ENCODE peak calls at places on chromosomes 7 and 10, in six cellular contexts. T is CD8-positive, alpha-beta memory T cell; U is ovary; H is hepatocyte; M is PC-3; P is right lobe of liver. Q is an unnamed sample.

GRCh38 chr10:87656431-87657072 is 3.1 kb upstream of the PAPSS2 start:
- DNase-seq in U (no peak), M (peak; percentile 48), H (peak; percentile 75), T (peak; percentile 31), P (no peak), Q (peak; percentile 30)

GRCh38 chr10:201328-201771 is 66.1 kb downstream of the ZMYND11 start:
- DNase-seq in P (no peak), T (no peak), U (no peak), H (no peak), M (no peak), Q (no peak)

GRCh38 chr7:132865766-132866531 is 215.9 kb downstream of the CHCHD3 start:
- DNase-seq in H (peak; percentile 8), T (no peak), P (no peak), M (peak; percentile 33), U (no peak), Q (peak; percentile 29)

GRCh38 chr10:69734797-69735468 is 66.8 kb upstream of the COL13A1 start:
- DNase-seq in T (no peak), P (no peak), M (no peak), H (no peak), U (no peak), Q (no peak)

GRCh38 chr10:4007771-4008170 is 222.8 kb upstream of the KLF6 start:
- DNase-seq in U (no peak), H (no peak), P (no peak), M (no peak), T (no peak), Q (no peak)

GRCh38 chr7:155230169-155230593 is 67.5 kb upstream of the INSIG1 start:
- DNase-seq in M (peak; percentile 98), P (no peak), U (no peak), H (peak; percentile 51), T (no peak), Q (peak; percentile 19)

GRCh38 chr7:135670179-135670578 is 7.9 kb downstream of the STMP1 start:
- DNase-seq in H (no peak), T (no peak), M (peak; percentile 10), P (no peak), U (no peak), Q (no peak)

GRCh38 chr10:95860486-95861040 is 47.2 kb upstream of the CC2D2B start:
- DNase-seq in T (no peak), U (no peak), M (no peak), P (no peak), H (no peak), Q (no peak)

GRCh38 chr7:33814958-33815735 is 90.2 kb upstream of the BMPER start:
- DNase-seq in P (no peak), H (no peak), M (no peak), T (no peak), U (peak; percentile 15), Q (no peak)

GRCh38 chr10:47164800-47165128 is 135.2 kb upstream of the GDF10 start:
- DNase-seq in U (no peak), P (no peak), M (peak; percentile 50), H (no peak), T (no peak), Q (no peak)

GRCh38 chr10:59177031-59177861 is 803 bp downstream of the PHYHIPL start:
- DNase-seq in T (no peak), P (peak; percentile 49), H (peak; percentile 75), M (peak; percentile 85), U (no peak), Q (no peak)
- H3K4me3 ChIP-seq in T (no peak overlapping the region), P (peak overlapping the region; percentile 62), H (peak overlapping the region; percentile 73), M (no peak overlapping the region), U (peak overlapping the region; percentile 20), Q (peak overlapping the region; percentile 34)

GRCh38 chr10:101290415-101290814 is 61.2 kb upstream of the LBX1 start:
- DNase-seq in M (no peak), U (no peak), T (no peak), P (no peak), H (no peak), Q (no peak)

GRCh38 chr10:101286248-101287046 is 57.2 kb upstream of the LBX1 start:
- DNase-seq in P (no peak), U (no peak), M (no peak), H (no peak), T (no peak), Q (no peak)

GRCh38 chr10:101289541-101289940 is 60.3 kb upstream of the LBX1 start:
- DNase-seq in U (no peak), H (no peak), T (no peak), P (no peak), M (no peak), Q (no peak)

GRCh38 chr10:101287183-101287830 is 58.0 kb upstream of the LBX1 start:
- DNase-seq in M (no peak), H (no peak), U (no peak), P (no peak), T (no peak), Q (no peak)

DNA sequence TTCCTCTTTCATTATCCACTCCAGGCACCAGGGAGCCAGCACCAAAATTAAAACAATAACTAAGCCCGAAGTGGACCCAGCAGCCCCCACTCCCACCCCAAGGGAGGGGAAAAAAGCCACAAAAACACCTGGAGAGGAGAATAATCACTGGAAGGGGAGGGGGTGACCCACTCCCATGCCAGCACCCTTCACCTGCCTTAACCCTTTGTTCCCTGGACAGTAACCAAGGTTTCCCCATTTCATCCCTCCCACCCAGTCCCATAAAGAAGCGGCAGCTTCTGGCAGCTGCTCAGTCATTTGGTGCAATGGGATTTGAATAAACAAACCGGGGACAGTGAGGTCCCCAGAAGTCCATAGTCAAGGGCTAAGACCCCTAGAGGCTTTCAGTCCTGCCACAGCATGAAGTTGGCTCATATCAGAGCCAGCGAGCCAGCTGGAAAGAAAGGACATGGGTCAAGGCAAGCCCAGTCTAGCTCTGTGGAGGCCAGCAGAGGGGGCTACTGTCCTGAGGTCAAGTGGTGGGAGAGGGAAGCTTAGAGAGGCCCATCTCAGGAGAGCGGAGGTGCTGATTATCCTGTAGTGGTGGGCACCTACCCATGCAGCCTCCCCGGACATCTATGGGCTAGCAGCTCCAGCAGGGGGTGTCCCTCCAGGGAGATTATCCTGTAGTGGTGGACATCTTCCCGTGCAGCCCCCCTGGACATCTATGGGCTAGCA is 58.8 kb upstream of the LBX1 start:
- DNase-seq in T (no peak), M (peak; percentile 16), P (no peak), U (no peak), H (no peak), Q (no peak)
- H3K27me3 ChIP-seq in T (peaks cover 71% of the 10 kb centered on the region), M (no peaks in the 10 kb centered on the region), P (peaks cover 3% of the 10 kb centered on the region), U (no peaks in the 10 kb centered on the region), H (peaks cover 93% of the 10 kb centered on the region), Q (peaks cover 16% of the 10 kb centered on the region)

GRCh38 chr10:75100764-75101291 is 10.6 kb upstream of the SAMD8 start:
- DNase-seq in M (no peak), U (no peak), T (no peak), H (no peak), P (no peak), Q (no peak)
- H3K4me1 ChIP-seq in M (peaks cover 7% of the 10 kb centered on the region), U (peaks cover 1% of the 10 kb centered on the region), T (no peaks in the 10 kb centered on the region), H (peaks cover 3% of the 10 kb centered on the region), P (no peaks in the 10 kb centered on the region), Q (peaks cover 4% of the 10 kb centered on the region)

GRCh38 chr7:7699970-7700369 is 18.4 kb downstream of the RPA3 start:
- DNase-seq in P (no peak), U (no peak), T (no peak), M (peak; percentile 5), H (no peak), Q (no peak)
- H3K4me3 ChIP-seq in P (no peak overlapping the region), U (no peak overlapping the region), T (no peak overlapping the region), M (no peak overlapping the region), H (no peak overlapping the region), Q (no peak overlapping the region)

GRCh38 chr7:101768280-101768679 is 49.1 kb upstream of the CUX1 start:
- DNase-seq in T (no peak), M (no peak), H (no peak), P (no peak), U (no peak), Q (no peak)

GRCh38 chr7:101775181-101775580 is 42.2 kb upstream of the CUX1 start:
- DNase-seq in T (no peak), M (no peak), H (no peak), P (no peak), U (no peak), Q (no peak)

GRCh38 chr7:101770466-101770865 is 47.0 kb upstream of the CUX1 start:
- DNase-seq in T (no peak), M (no peak), H (no peak), U (no peak), P (no peak), Q (no peak)

GRCh38 chr7:101767544-101767943 is 49.9 kb upstream of the CUX1 start:
- DNase-seq in U (no peak), P (no peak), T (no peak), M (no peak), H (no peak), Q (no peak)

DNA sequence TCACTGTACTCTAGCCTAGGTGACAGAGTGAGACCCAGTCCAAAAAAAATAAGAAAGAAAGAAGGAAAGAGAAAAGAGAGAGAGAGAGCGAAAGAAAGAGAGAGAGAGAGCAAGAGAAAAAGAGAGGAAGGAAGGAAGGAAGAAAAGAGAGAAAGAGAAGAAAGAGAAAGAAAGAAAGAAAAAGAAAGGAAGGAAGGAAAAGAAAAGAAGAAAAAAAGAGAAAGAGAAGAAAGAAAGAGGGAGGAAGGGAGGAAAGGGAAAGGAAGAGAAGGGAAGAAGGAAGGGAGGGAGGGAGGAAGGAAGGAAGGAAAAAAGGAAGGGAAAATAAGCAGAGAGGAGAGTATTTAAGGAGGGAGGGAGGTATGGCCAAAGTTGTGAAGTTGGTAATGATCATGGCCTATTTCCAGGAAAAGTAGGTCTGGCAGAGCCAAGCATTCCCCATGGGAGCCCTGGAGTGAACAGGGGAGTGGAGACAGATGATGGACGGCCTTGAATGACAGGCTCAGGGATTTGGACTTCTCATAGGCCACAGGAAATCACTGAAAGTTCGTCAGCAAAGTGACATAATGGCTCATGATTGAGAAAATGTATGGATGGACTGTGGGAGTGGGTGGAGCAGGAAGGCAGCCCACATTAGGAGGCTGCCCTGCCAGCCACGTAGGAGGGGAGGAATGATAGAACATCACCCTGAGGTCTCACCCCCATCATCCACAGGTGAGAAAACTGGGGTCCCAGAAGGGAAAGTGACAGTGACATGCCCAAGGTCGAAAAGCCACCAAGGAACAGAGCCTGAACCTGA is 44.7 kb upstream of the CUX1 start:
- DNase-seq in H (no peak), P (no peak), M (no peak), T (no peak), U (no peak), Q (no peak)
- H3K27me3 ChIP-seq in H (no peaks in the 10 kb centered on the region), P (no peaks in the 10 kb centered on the region), M (no peaks in the 10 kb centered on the region), T (no peaks in the 10 kb centered on the region), U (no peaks in the 10 kb centered on the region), Q (peaks cover 25% of the 10 kb centered on the region)

DNA sequence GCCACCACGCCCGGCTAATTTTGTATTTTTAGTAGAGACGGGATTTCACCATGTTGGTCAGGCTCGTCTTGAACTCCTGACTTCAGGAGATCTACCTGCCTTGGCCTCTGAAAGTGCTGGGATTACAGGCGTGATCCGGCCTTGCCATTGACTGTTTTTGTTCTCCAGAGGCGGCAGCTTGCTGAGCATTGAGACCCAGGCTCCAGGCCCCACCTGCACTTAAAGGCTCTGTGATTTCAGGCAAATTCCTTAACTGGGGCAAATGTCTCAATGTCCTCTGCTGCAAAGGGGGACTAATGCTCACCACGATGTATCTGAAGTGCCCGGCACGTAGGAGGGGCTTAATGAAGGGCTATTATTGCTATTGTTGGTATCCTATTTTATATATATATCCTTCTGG is 29.0 kb downstream of the TRIM8 start:
- DNase-seq in U (no peak), T (no peak), M (no peak), P (no peak), H (no peak), Q (no peak)
- H3K4me1 ChIP-seq in U (peaks cover 33% of the 10 kb centered on the region), T (peaks cover 35% of the 10 kb centered on the region), M (peaks cover 12% of the 10 kb centered on the region), P (no peaks in the 10 kb centered on the region), H (peaks cover 60% of the 10 kb centered on the region), Q (peaks cover 16% of the 10 kb centered on the region)

Q was measured in heart right ventricle.